ENCODE peak calls at places on chromosomes 11 and 22, in four cellular contexts. F is aorta, U is neuronal stem cell, S is IMR-90. K is an unnamed sample.
A peak's percentile ranks its signal among the peaks of the same experiment; 100 is the strongest.

GRCh38 chr22:41782751-41783150 is 17.7 kb upstream of the CCDC134 start:
- DNase-seq in F (peak; percentile 23), U (no peak), S (no peak), K (no peak)

GRCh38 chr11:60370811-60371297 is 7.5 kb upstream of the MS4A7 start:
- DNase-seq in F (no peak), U (no peak), S (no peak), K (no peak)

GRCh38 chr11:74615311-74615710 is 22.9 kb downstream of the POLD3 start:
- DNase-seq in F (no peak), U (no peak), S (no peak), K (no peak)

GRCh38 chr11:88363004-88363403 is 25.5 kb upstream of the CTSC start:
- DNase-seq in F (no peak), U (no peak), S (no peak), K (no peak)

GRCh38 chr22:23913306-23913660 is 19.1 kb downstream of the MIF start:
- DNase-seq in F (no peak), U (no peak), S (no peak), K (no peak)

GRCh38 chr22:37681001-37681424 is 5.1 kb upstream of the NOL12 start:
- DNase-seq in F (no peak), U (no peak), S (peak; percentile 63), K (no peak)

GRCh38 chr22:30325724-30326703 is 727 bp downstream of the TBC1D10A start:
- DNase-seq in F (peak; percentile 64), U (no peak), S (no peak), K (no peak)

GRCh38 chr11:78688460-78688859 is 113.8 kb upstream of the NARS2 start:
- DNase-seq in F (no peak), U (no peak), S (no peak), K (no peak)

GRCh38 chr11:104134760-104135159 is 29.2 kb downstream of the PDGFD start:
- DNase-seq in F (no peak), U (no peak), S (peak; percentile 57), K (no peak)

GRCh38 chr11:13955971-13956421 is 6.5 kb upstream of the SPON1 start:
- DNase-seq in F (peak; percentile 66), U (peak; percentile 80), S (peak; percentile 71), K (peak; percentile 61)

GRCh38 chr11:78281511-78281910 is 92.8 kb downstream of the USP35 start:
- DNase-seq in F (no peak), U (no peak), S (peak; percentile 23), K (no peak)

GRCh38 chr22:31337178-31337577 is 9.0 kb downstream of the PATZ1 start:
- DNase-seq in F (no peak), U (no peak), S (peak; percentile 28), K (no peak)

GRCh38 chr11:75313457-75314272 is 37.8 kb downstream of the ARRB1 start:
- DNase-seq in F (peak; percentile 72), U (no peak), S (peak; percentile 81), K (no peak)

GRCh38 chr11:125123947-125124633 is 12.7 kb upstream of the TMEM218 start:
- DNase-seq in F (peak; percentile 68), U (no peak), S (peak; percentile 32), K (peak; percentile 63)

GRCh38 chr11:88979641-88980040 is 86.1 kb downstream of the GRM5 start:
- DNase-seq in F (no peak), U (no peak), S (peak; percentile 76), K (no peak)

GRCh38 chr22:46000081-46001027 is 23.4 kb upstream of the WNT7B start:
- DNase-seq in F (no peak), U (no peak), S (no peak), K (no peak)

GRCh38 chr22:28815729-28816128 is 15.4 kb upstream of the XBP1 start:
- DNase-seq in F (no peak), U (no peak), S (no peak), K (no peak)

GRCh38 chr22:28810839-28811491 is 10.6 kb upstream of the XBP1 start:
- DNase-seq in F (no peak), U (no peak), S (no peak), K (no peak)

GRCh38 chr22:28812491-28812890 is 12.1 kb upstream of the XBP1 start:
- DNase-seq in F (no peak), U (no peak), S (no peak), K (no peak)

GRCh38 chr22:28815101-28815500 is 14.7 kb upstream of the XBP1 start:
- DNase-seq in F (no peak), U (no peak), S (no peak), K (no peak)

GRCh38 chr22:28813772-28814518 is 13.6 kb upstream of the XBP1 start:
- DNase-seq in F (peak; percentile 63), U (no peak), S (no peak), K (no peak)
- H3K4me1 ChIP-seq in F (no peaks in the 10 kb centered on the region), U (peaks cover 6% of the 10 kb centered on the region), S (peaks cover 2% of the 10 kb centered on the region), K (no peaks in the 10 kb centered on the region)

DNA sequence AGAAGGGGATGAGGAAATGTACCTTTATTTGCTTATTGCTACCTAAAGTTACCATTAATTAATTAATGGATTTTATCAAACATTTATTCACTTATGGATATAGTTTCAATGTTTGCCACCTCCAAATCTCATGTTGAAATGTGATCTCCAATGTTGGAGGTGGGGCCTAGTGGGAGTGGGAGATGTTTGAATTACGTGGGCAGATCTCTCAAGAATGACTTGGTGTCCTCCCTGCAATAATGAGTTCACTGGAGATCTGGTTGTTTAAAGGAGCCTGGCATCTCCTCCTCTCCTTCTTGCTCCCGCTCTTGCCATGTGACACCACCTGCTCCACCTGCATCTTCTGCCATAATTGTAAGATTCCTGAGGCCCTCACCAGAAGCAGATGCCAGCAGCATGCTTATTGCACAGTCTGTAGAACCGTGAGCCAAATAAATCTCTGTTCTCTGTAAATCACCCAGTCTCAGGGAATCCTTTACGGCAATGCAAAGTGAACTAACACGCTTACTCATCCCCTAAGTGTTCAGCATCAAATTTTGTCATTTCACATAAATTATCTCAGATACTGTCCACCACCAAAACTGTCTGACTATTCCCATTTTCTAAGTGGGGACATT is 51.5 kb upstream of the SYN3 start:
- DNase-seq in F (no peak), U (no peak), S (no peak), K (no peak)
- H3K4me3 ChIP-seq in F (no peak overlapping the region), U (no peak overlapping the region), S (no peak overlapping the region), K (no peak overlapping the region)

DNA sequence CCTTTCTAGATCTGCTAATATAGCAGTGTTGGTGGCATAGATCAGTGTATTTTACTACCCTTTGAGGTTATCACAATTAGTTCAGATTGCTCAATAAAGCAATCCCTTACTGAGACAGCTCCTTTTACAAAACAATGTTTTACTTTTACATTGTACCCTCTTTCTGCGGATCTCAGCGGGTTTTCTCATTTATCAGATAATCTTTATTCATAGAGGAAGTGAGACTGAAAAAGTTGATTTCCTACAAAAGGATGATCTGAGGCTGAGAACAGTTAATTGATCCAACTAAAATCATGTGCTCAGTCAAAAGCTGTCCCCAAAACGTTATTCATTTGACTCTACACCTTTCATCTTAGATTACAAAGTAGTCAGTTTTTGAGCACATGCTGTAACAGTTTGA is 2319.9 kb downstream of the LRRC4C start:
- DNase-seq in F (no peak), U (no peak), S (no peak), K (no peak)
- H3K4me1 ChIP-seq in F (no peaks in the 10 kb centered on the region), U (no peaks in the 10 kb centered on the region), S (no peaks in the 10 kb centered on the region), K (no peaks in the 10 kb centered on the region)

DNA sequence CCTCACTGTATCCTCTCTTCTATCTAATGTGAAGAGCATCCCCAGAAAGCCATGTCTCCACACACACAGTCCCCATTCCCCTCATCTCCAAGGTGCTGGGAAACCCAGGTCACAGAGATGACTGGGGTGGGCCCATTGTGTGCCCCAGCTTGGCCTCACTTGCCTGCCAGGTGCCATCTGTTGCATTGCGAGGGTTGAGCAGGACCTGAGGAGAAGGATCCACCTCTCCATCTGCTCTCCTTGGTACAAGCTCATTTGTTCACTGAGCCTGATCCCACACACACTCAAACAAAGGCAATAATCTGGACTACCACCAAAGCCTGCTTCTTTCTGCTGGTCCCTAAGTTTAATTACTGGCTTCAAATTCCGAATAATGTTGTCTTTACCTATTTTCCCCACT is 118.7 kb downstream of the SPATA19 start:
- DNase-seq in F (no peak), U (no peak), S (no peak), K (no peak)
- H3K4me3 ChIP-seq in F (no peak overlapping the region), U (no peak overlapping the region), S (no peak overlapping the region), K (no peak overlapping the region)

DNA sequence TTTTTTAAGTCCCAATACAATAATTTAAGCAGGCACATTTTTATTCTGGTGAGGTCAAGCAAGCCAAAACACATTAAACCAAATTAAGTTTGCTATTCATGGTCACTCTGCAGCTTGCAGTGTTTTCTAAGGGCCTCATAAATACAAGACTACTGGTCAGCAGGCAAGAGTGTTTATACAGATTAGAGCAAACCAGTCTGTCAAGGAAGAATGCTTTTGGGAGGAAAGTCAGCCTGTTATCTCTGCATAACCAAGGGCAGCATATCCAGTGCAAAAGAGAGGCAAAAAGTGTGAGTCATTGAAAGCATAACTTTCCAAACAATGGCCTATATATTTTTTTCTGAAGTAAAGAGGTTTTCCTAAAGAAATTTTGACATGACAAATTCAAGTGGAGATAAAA is 29.7 kb upstream of the CCDC34 start:
- DNase-seq in F (no peak), U (peak; percentile 49), S (peak; percentile 90), K (peak; percentile 79)
- H3K4me1 ChIP-seq in F (peaks cover 6% of the 10 kb centered on the region), U (peaks cover 42% of the 10 kb centered on the region), S (peaks cover 19% of the 10 kb centered on the region), K (peaks cover 89% of the 10 kb centered on the region)

GRCh38 chr11:64799256-64799924 is 3.6 kb downstream of the MAP4K2 start:
- DNase-seq in F (peak; percentile 33), U (no peak), S (no peak), K (no peak)

GRCh38 chr11:64801591-64802369 is 1.2 kb downstream of the MAP4K2 start:
- DNase-seq in F (no peak), U (no peak), S (no peak), K (no peak)

GRCh38 chr11:64799925-64800632 is 2.9 kb downstream of the MAP4K2 start:
- DNase-seq in F (peak; percentile 22), U (no peak), S (no peak), K (no peak)

GRCh38 chr11:64802370-64803162 is 448 bp downstream of the MAP4K2 start:
- DNase-seq in F (no peak), U (peak; percentile 37), S (no peak), K (no peak)

GRCh38 chr11:64800633-64801464 is 2.2 kb downstream of the MAP4K2 start:
- DNase-seq in F (no peak), U (no peak), S (no peak), K (no peak)
- H3K4me3 ChIP-seq in F (no peak overlapping the region), U (no peak overlapping the region), S (no peak overlapping the region), K (no peak overlapping the region)

GRCh38 chr11:8776209-8776608 is 93.6 kb downstream of the RPL27A start:
- DNase-seq in F (no peak), U (no peak), S (no peak), K (no peak)
- H3K4me1 ChIP-seq in F (peaks cover 15% of the 10 kb centered on the region), U (no peaks in the 10 kb centered on the region), S (peaks cover 33% of the 10 kb centered on the region), K (no peaks in the 10 kb centered on the region)

GRCh38 chr11:102753267-102753666 is 27.2 kb downstream of the MMP10 start:
- DNase-seq in F (no peak), U (no peak), S (no peak), K (no peak)

GRCh38 chr11:102751673-102752072 is 26.9 kb upstream of the MMP8 start:
- DNase-seq in F (no peak), U (no peak), S (no peak), K (no peak)

DNA sequence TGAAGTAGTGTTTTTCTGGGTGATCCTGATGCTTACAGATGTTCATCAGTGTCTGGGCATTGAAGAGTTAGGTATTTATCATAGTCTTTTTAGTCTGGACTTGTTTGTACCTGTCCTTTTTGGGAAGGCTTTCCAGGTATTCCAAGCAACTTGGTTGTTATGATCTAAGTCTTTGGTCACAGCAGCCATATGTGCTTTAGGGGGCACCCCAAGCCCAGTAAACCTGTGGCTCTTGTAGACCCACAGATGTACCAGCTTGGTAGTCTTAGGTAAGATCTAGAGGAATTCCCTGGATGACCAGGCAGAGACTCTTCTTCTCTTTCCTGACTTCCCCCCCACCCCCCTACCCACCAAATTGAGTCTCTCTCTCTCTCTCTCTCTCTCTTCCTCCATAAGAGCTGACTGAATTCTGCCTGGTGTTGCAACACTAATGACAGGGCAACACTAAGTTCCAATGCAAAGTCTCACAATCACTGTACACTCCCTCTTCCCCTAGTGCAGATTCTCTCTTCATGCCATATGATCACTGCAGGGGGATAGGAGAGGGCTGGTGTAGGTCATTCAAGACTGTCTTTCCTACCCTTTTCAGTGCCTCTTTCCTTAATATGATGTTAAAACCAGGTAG is 24.5 kb upstream of the MMP8 start:
- DNase-seq in F (no peak), U (no peak), S (no peak), K (no peak)
- H3K4me3 ChIP-seq in F (no peak overlapping the region), U (no peak overlapping the region), S (no peak overlapping the region), K (no peak overlapping the region)

K was measured in HAP-1.